ENCODE peak calls at places on chromosomes 2 and 18, in eight cellular contexts. N is AG10803; X is brain microvascular endothelial cell; U is T-helper 1 cell; P is esophagus muscularis mucosa; L is naive thymus-derived CD4-positive, alpha-beta T cell; D is DMS153; W is spleen. K is an unnamed sample.

GRCh38 chr2:89841476-89841840 is 1150.0 kb downstream of the RPIA start:
- DNase-seq in N (no peak), X (no peak), U (no peak), P (peak), L (no peak), D (no peak), W (peak), K (no peak)

GRCh38 chr2:212328712-212329496 is 209.7 kb downstream of the ERBB4 start:
- DNase-seq in N (no peak), X (no peak), U (no peak), P (no peak), L (no peak), D (no peak), W (no peak), K (no peak)

GRCh38 chr2:111028720-111029119 is 92.0 kb upstream of the BCL2L11 start:
- DNase-seq in N (no peak), X (no peak), U (no peak), P (peak), L (no peak), D (no peak), W (no peak), K (no peak)

GRCh38 chr2:75986617-75987016 is 275.9 kb upstream of the GCFC2 start:
- DNase-seq in N (no peak), X (no peak), U (no peak), P (no peak), L (no peak), D (no peak), W (no peak), K (no peak)

GRCh38 chr2:36561223-36561944 is 36.6 kb downstream of the FEZ2 start:
- DNase-seq in N (peak), X (peak), U (no peak), P (no peak), L (no peak), D (no peak), W (no peak), K (no peak)

GRCh38 chr2:173997269-173997668 is 32.1 kb upstream of the SP3 start:
- DNase-seq in N (peak), X (no peak), U (no peak), P (peak), L (no peak), D (no peak), W (peak), K (no peak)

GRCh38 chr2:170771049-170771937 is 1.1 kb downstream of the ERICH2 start:
- DNase-seq in N (no peak), X (no peak), U (peak), P (no peak), L (peak), D (peak), W (peak), K (no peak)

GRCh38 chr2:113208995-113209868 is 35.5 kb downstream of the PSD4 start:
- DNase-seq in N (no peak), X (no peak), U (no peak), P (no peak), L (no peak), D (no peak), W (no peak), K (no peak)

GRCh38 chr2:161417428-161418274 is 1.6 kb downstream of the TBR1 start:
- DNase-seq in N (no peak), X (no peak), U (no peak), P (no peak), L (no peak), D (no peak), W (no peak), K (no peak)

GRCh38 chr2:191869781-191870180 is 22.9 kb upstream of the CAVIN2 start:
- DNase-seq in N (no peak), X (no peak), U (no peak), P (no peak), L (no peak), D (no peak), W (no peak), K (no peak)

GRCh38 chr2:152240559-152241231 is 65.1 kb upstream of the STAM2 start:
- DNase-seq in N (peak), X (peak), U (no peak), P (no peak), L (no peak), D (no peak), W (no peak), K (no peak)

GRCh38 chr18:10228380-10228779 is 226.1 kb upstream of the APCDD1 start:
- DNase-seq in N (no peak), X (no peak), U (no peak), P (peak), L (no peak), D (no peak), W (no peak), K (no peak)

GRCh38 chr2:97763176-97763845 is 49.9 kb downstream of the ZAP70 start:
- DNase-seq in N (no peak), X (no peak), U (no peak), P (no peak), L (no peak), D (no peak), W (no peak), K (no peak)

GRCh38 chr2:30349691-30350090 is 97.4 kb upstream of the LCLAT1 start:
- DNase-seq in N (peak), X (no peak), U (no peak), P (no peak), L (no peak), D (no peak), W (no peak), K (no peak)